ENCODE peak calls at places on chromosomes 7 and 10, in six cellular contexts. P is caudate nucleus; M is B cell; K is iPS DF 6.9; Q is suprapubic skin; C is stimulated activated CD8-positive, alpha-beta memory T cell treated with anti-CD3 and anti-CD28 coated beads, Interleukin-15, amount 100 ng/mL, for 24 hours. W is an unnamed sample.
A peak's percentile ranks its signal among the peaks of the same experiment; 100 is the strongest.

GRCh38 chr10:21870849-21871248 is 132.7 kb downstream of the DNAJC1 start:
- DNase-seq in P (no peak), M (no peak), K (no peak), Q (no peak), C (no peak), W (no peak)

GRCh38 chr7:17166824-17167379 is 131.6 kb upstream of the AHR start:
- DNase-seq in P (no peak), M (no peak), K (no peak), Q (no peak), C (no peak), W (no peak)

GRCh38 chr10:1149793-1150637 is 93.8 kb downstream of the WDR37 start:
- DNase-seq in P (no peak), M (no peak), K (no peak), Q (no peak), C (no peak), W (no peak)

GRCh38 chr10:87619705-87620104 is 40.0 kb upstream of the PAPSS2 start:
- DNase-seq in P (no peak), M (no peak), K (no peak), Q (no peak), C (no peak), W (no peak)

GRCh38 chr10:67779455-67780205 is 58.4 kb downstream of the DNAJC12 start:
- DNase-seq in P (peak; percentile 48), M (peak; percentile 33), K (peak; percentile 55), Q (no peak), C (no peak), W (peak; percentile 75)

GRCh38 chr7:39554583-39555140 is 11.5 kb upstream of the YAE1 start:
- DNase-seq in P (no peak), M (no peak), K (no peak), Q (no peak), C (no peak), W (no peak)

GRCh38 chr7:155530601-155531000 is 15.8 kb downstream of the CNPY1 start:
- DNase-seq in P (no peak), M (no peak), K (no peak), Q (peak; percentile 40), C (no peak), W (no peak)

GRCh38 chr7:40077849-40078248 is 56.6 kb downstream of the MPLKIP start:
- DNase-seq in P (no peak), M (no peak), K (no peak), Q (no peak), C (no peak), W (no peak)

GRCh38 chr7:136555933-136556332 is 312.5 kb upstream of the CHRM2 start:
- DNase-seq in P (no peak), M (no peak), K (no peak), Q (no peak), C (no peak), W (no peak)

GRCh38 chr10:78919111-78919966 is 149.4 kb upstream of the ZMIZ1 start:
- DNase-seq in P (no peak), M (no peak), K (no peak), Q (no peak), C (no peak), W (no peak)

GRCh38 chr7:14835399-14835798 is 67.2 kb downstream of the DGKB start:
- DNase-seq in P (no peak), M (no peak), K (no peak), Q (no peak), C (no peak), W (no peak)

GRCh38 chr7:33388332-33388731 is 259.0 kb downstream of the BBS9 start:
- DNase-seq in P (no peak), M (no peak), K (no peak), Q (no peak), C (no peak), W (no peak)

GRCh38 chr10:95782274-95782830 is 26.4 kb downstream of the ENTPD1 start:
- DNase-seq in P (no peak), M (no peak), K (no peak), Q (no peak), C (no peak), W (no peak)

GRCh38 chr7:2993868-2994267 is 49.8 kb downstream of the CARD11 start:
- DNase-seq in P (no peak), M (no peak), K (no peak), Q (no peak), C (no peak), W (no peak)

GRCh38 chr7:81725496-81726117 is 44.2 kb downstream of the HGF start:
- DNase-seq in P (no peak), M (no peak), K (no peak), Q (no peak), C (no peak), W (no peak)

GRCh38 chr10:101716891-101717659 is 22.1 kb upstream of the FBXW4 start:
- DNase-seq in P (no peak), M (no peak), K (no peak), Q (no peak), C (no peak), W (no peak)

GRCh38 chr7:55074008-55074499 is 55.2 kb downstream of the EGFR start:
- DNase-seq in P (no peak), M (no peak), K (no peak), Q (peak; percentile 80), C (no peak), W (peak; percentile 95)

GRCh38 chr10:133059571-133059970 is 28.2 kb upstream of the ADGRA1 start:
- DNase-seq in P (no peak), M (no peak), K (no peak), Q (no peak), C (no peak), W (no peak)

GRCh38 chr7:23065974-23066373 is 39.6 kb upstream of the KLHL7 start:
- DNase-seq in P (no peak), M (no peak), K (no peak), Q (no peak), C (no peak), W (no peak)

GRCh38 chr10:6223981-6224380 is 21.2 kb downstream of the PFKFB3 start:
- DNase-seq in P (no peak), M (no peak), K (no peak), Q (no peak), C (no peak), W (no peak)

GRCh38 chr7:20222219-20222828 is 5.1 kb upstream of the MACC1 start:
- DNase-seq in P (no peak), M (no peak), K (no peak), Q (no peak), C (no peak), W (no peak)

GRCh38 chr10:35459449-35459847 is 123.1 kb downstream of the CCNY start:
- DNase-seq in P (no peak), M (no peak), K (no peak), Q (no peak), C (no peak), W (no peak)

GRCh38 chr7:117274951-117275350 is 47.9 kb downstream of the WNT2 start:
- DNase-seq in P (no peak), M (no peak), K (no peak), Q (no peak), C (no peak), W (no peak)

GRCh38 chr10:33402748-33403147 is 68.3 kb upstream of the NRP1 start:
- DNase-seq in P (no peak), M (no peak), K (no peak), Q (no peak), C (no peak), W (no peak)

GRCh38 chr7:68564741-68565140 is 1033.5 kb upstream of the AUTS2 start:
- DNase-seq in P (no peak), M (no peak), K (no peak), Q (no peak), C (no peak), W (no peak)

GRCh38 chr10:70324341-70324861 is 40.6 kb upstream of the NPFFR1 start:
- DNase-seq in P (no peak), M (peak; percentile 30), K (no peak), Q (peak; percentile 69), C (no peak), W (no peak)

GRCh38 chr10:73965890-73966768 is 31.8 kb upstream of the VCL start:
- DNase-seq in P (peak; percentile 59), M (no peak), K (peak; percentile 97), Q (peak; percentile 89), C (no peak), W (peak; percentile 99)

GRCh38 chr7:127751062-127751722 is 99.2 kb downstream of the SND1 start:
- DNase-seq in P (no peak), M (no peak), K (no peak), Q (no peak), C (no peak), W (no peak)

GRCh38 chr7:78063758-78064157 is 265.2 kb downstream of the PHTF2 start:
- DNase-seq in P (no peak), M (no peak), K (no peak), Q (no peak), C (no peak), W (no peak)

GRCh38 chr7:155509725-155510551 is 36.4 kb downstream of the CNPY1 start:
- DNase-seq in P (no peak), M (no peak), K (no peak), Q (no peak), C (no peak), W (no peak)

GRCh38 chr7:70133291-70133690 is 535.0 kb downstream of the AUTS2 start:
- DNase-seq in P (no peak), M (no peak), K (no peak), Q (no peak), C (no peak), W (no peak)

W was measured in HCT116.